ENCODE peak calls at places on chromosomes 11 and 22, in ten cellular contexts. One of them, this sample, is unnamed.

GRCh38 chr22:42379961-42380537 is 52.2 kb downstream of the NFAM1 start:
- DNase-seq in activated CD4-positive, CD25-positive, alpha-beta regulatory T cell: no peak
- DNase-seq in suprapubic skin: no peak
- DNase-seq in uterus: no peak
- DNase-seq in caudate nucleus: no peak
- DNase-seq in stimulated activated CD4-positive, alpha-beta T cell treated with anti-CD3 and anti-CD28 coated beads, Interleukin-1b, Interleukin-23, amount 100 ng/mL, for 1 hour: no peak
- DNase-seq in HS-5: no peak
- DNase-seq in SHP77 treated with DMSO at 0.1 percent for 48 hours: no peak
- DNase-seq in EL: no peak
- DNase-seq in cardiac fibroblast: no peak
- DNase-seq in this sample: no peak

GRCh38 chr11:65918211-65919150 is at the start of gene C11orf68:
- DNase-seq in uterus: no peak
- DNase-seq in cardiac fibroblast: peak; percentile 47
- DNase-seq in suprapubic skin: peak; percentile 82
- DNase-seq in caudate nucleus: peak; percentile 46
- DNase-seq in SHP77 treated with DMSO at 0.1 percent for 48 hours: no peak
- DNase-seq in HS-5: no peak
- DNase-seq in EL: peak; percentile 48
- DNase-seq in activated CD4-positive, CD25-positive, alpha-beta regulatory T cell: no peak
- DNase-seq in stimulated activated CD4-positive, alpha-beta T cell treated with anti-CD3 and anti-CD28 coated beads, Interleukin-1b, Interleukin-23, amount 100 ng/mL, for 1 hour: peak; percentile 29
- DNase-seq in this sample: no peak

GRCh38 chr22:44914026-44914721 is 95.6 kb downstream of the PHF21B start:
- DNase-seq in EL: no peak
- DNase-seq in suprapubic skin: peak; percentile 48
- DNase-seq in uterus: no peak
- DNase-seq in cardiac fibroblast: no peak
- DNase-seq in stimulated activated CD4-positive, alpha-beta T cell treated with anti-CD3 and anti-CD28 coated beads, Interleukin-1b, Interleukin-23, amount 100 ng/mL, for 1 hour: no peak
- DNase-seq in HS-5: no peak
- DNase-seq in activated CD4-positive, CD25-positive, alpha-beta regulatory T cell: no peak
- DNase-seq in SHP77 treated with DMSO at 0.1 percent for 48 hours: no peak
- DNase-seq in caudate nucleus: no peak
- DNase-seq in this sample: no peak

GRCh38 chr22:39763276-39763675 is 130.3 kb downstream of the ENTHD1 start:
- DNase-seq in uterus: no peak
- DNase-seq in suprapubic skin: no peak
- DNase-seq in EL: no peak
- DNase-seq in caudate nucleus: peak; percentile 6
- DNase-seq in HS-5: no peak
- DNase-seq in cardiac fibroblast: no peak
- DNase-seq in activated CD4-positive, CD25-positive, alpha-beta regulatory T cell: no peak
- DNase-seq in SHP77 treated with DMSO at 0.1 percent for 48 hours: no peak
- DNase-seq in stimulated activated CD4-positive, alpha-beta T cell treated with anti-CD3 and anti-CD28 coated beads, Interleukin-1b, Interleukin-23, amount 100 ng/mL, for 1 hour: no peak
- DNase-seq in this sample: no peak

GRCh38 chr11:60700689-60701508 is 1.5 kb downstream of the MS4A8 start:
- DNase-seq in suprapubic skin: no peak
- DNase-seq in uterus: no peak
- DNase-seq in HS-5: peak; percentile 4
- DNase-seq in EL: peak; percentile 14
- DNase-seq in cardiac fibroblast: peak; percentile 16
- DNase-seq in activated CD4-positive, CD25-positive, alpha-beta regulatory T cell: no peak
- DNase-seq in caudate nucleus: no peak
- DNase-seq in SHP77 treated with DMSO at 0.1 percent for 48 hours: no peak
- DNase-seq in stimulated activated CD4-positive, alpha-beta T cell treated with anti-CD3 and anti-CD28 coated beads, Interleukin-1b, Interleukin-23, amount 100 ng/mL, for 1 hour: no peak
- DNase-seq in this sample: no peak

GRCh38 chr11:119808431-119809185 is 79.6 kb upstream of the NECTIN1 start:
- DNase-seq in HS-5: no peak
- DNase-seq in SHP77 treated with DMSO at 0.1 percent for 48 hours: no peak
- DNase-seq in stimulated activated CD4-positive, alpha-beta T cell treated with anti-CD3 and anti-CD28 coated beads, Interleukin-1b, Interleukin-23, amount 100 ng/mL, for 1 hour: no peak
- DNase-seq in suprapubic skin: no peak
- DNase-seq in EL: no peak
- DNase-seq in cardiac fibroblast: no peak
- DNase-seq in uterus: no peak
- DNase-seq in activated CD4-positive, CD25-positive, alpha-beta regulatory T cell: no peak
- DNase-seq in caudate nucleus: no peak
- DNase-seq in this sample: no peak

GRCh38 chr11:67633758-67634365 is 4.1 kb upstream of the NUDT8 start:
- DNase-seq in stimulated activated CD4-positive, alpha-beta T cell treated with anti-CD3 and anti-CD28 coated beads, Interleukin-1b, Interleukin-23, amount 100 ng/mL, for 1 hour: no peak
- DNase-seq in activated CD4-positive, CD25-positive, alpha-beta regulatory T cell: no peak
- DNase-seq in cardiac fibroblast: no peak
- DNase-seq in uterus: no peak
- DNase-seq in suprapubic skin: peak; percentile 53
- DNase-seq in SHP77 treated with DMSO at 0.1 percent for 48 hours: no peak
- DNase-seq in caudate nucleus: no peak
- DNase-seq in HS-5: no peak
- DNase-seq in EL: no peak
- DNase-seq in this sample: no peak

GRCh38 chr22:38355275-38355674 is 38.0 kb upstream of the CSNK1E start:
- DNase-seq in cardiac fibroblast: no peak
- DNase-seq in EL: no peak
- DNase-seq in HS-5: no peak
- DNase-seq in activated CD4-positive, CD25-positive, alpha-beta regulatory T cell: no peak
- DNase-seq in stimulated activated CD4-positive, alpha-beta T cell treated with anti-CD3 and anti-CD28 coated beads, Interleukin-1b, Interleukin-23, amount 100 ng/mL, for 1 hour: no peak
- DNase-seq in suprapubic skin: no peak
- DNase-seq in caudate nucleus: no peak
- DNase-seq in uterus: no peak
- DNase-seq in SHP77 treated with DMSO at 0.1 percent for 48 hours: no peak
- DNase-seq in this sample: no peak

GRCh38 chr11:85823816-85824215 is 12.9 kb upstream of the SYTL2 start:
- DNase-seq in stimulated activated CD4-positive, alpha-beta T cell treated with anti-CD3 and anti-CD28 coated beads, Interleukin-1b, Interleukin-23, amount 100 ng/mL, for 1 hour: no peak
- DNase-seq in cardiac fibroblast: no peak
- DNase-seq in EL: no peak
- DNase-seq in suprapubic skin: no peak
- DNase-seq in HS-5: no peak
- DNase-seq in SHP77 treated with DMSO at 0.1 percent for 48 hours: no peak
- DNase-seq in activated CD4-positive, CD25-positive, alpha-beta regulatory T cell: no peak
- DNase-seq in caudate nucleus: no peak
- DNase-seq in uterus: no peak
- DNase-seq in this sample: no peak